ENCODE peak calls at places on chromosome 10, in four cellular contexts. One of them, this sample, is unnamed.

GRCh38 chr10:16674147-16674703 is 143.0 kb downstream of the RSU1 start:
- DNase-seq in AG04449: no peak
- DNase-seq in SK-MEL-5: no peak
- DNase-seq in GM23338: no peak
- DNase-seq in this sample: no peak

GRCh38 chr10:44925224-44925623 is 14.1 kb downstream of the TMEM72 start:
- DNase-seq in GM23338: peak; percentile 89
- DNase-seq in SK-MEL-5: peak; percentile 40
- DNase-seq in AG04449: no peak
- DNase-seq in this sample: peak; percentile 88

GRCh38 chr10:101879456-101880189 is 36.0 kb upstream of the KCNIP2 start:
- DNase-seq in SK-MEL-5: peak; percentile 95
- DNase-seq in GM23338: no peak
- DNase-seq in AG04449: peak; percentile 31
- DNase-seq in this sample: no peak

GRCh38 chr10:119620241-119620753 is 23.5 kb upstream of the TIAL1 start:
- DNase-seq in SK-MEL-5: no peak
- DNase-seq in GM23338: no peak
- DNase-seq in AG04449: no peak
- DNase-seq in this sample: no peak

GRCh38 chr10:116382290-116382689 is 45.4 kb upstream of the PNLIPRP3 start:
- DNase-seq in AG04449: no peak
- DNase-seq in GM23338: no peak
- DNase-seq in SK-MEL-5: no peak
- DNase-seq in this sample: no peak

GRCh38 chr10:124665980-124666379 is 78.2 kb downstream of the FAM53B start:
- DNase-seq in SK-MEL-5: no peak
- DNase-seq in AG04449: no peak
- DNase-seq in GM23338: no peak
- DNase-seq in this sample: no peak

GRCh38 chr10:132497083-132497680 is 40.4 kb upstream of the INPP5A start:
- DNase-seq in AG04449: no peak
- DNase-seq in GM23338: no peak
- DNase-seq in SK-MEL-5: no peak
- DNase-seq in this sample: peak; percentile 57

GRCh38 chr10:31508882-31509281 is 189.9 kb downstream of the ZEB1 start:
- DNase-seq in SK-MEL-5: no peak
- DNase-seq in GM23338: no peak
- DNase-seq in AG04449: no peak
- DNase-seq in this sample: no peak

GRCh38 chr10:95245425-95246055 is 45.3 kb downstream of the PDLIM1 start:
- DNase-seq in AG04449: no peak
- DNase-seq in GM23338: no peak
- DNase-seq in SK-MEL-5: no peak
- DNase-seq in this sample: no peak

GRCh38 chr10:44393834-44394547 is 9.1 kb upstream of the CXCL12 start:
- DNase-seq in GM23338: no peak
- DNase-seq in SK-MEL-5: no peak
- DNase-seq in AG04449: no peak
- DNase-seq in this sample: no peak

GRCh38 chr10:86083206-86083605 is 283.4 kb downstream of the GRID1 start:
- DNase-seq in SK-MEL-5: no peak
- DNase-seq in AG04449: no peak
- DNase-seq in GM23338: no peak
- DNase-seq in this sample: no peak